ENCODE peak calls at places on chromosomes 5 and 9, in seven cellular contexts. One of them, this sample, is unnamed.

GRCh38 chr9:7154650-7155049 is 396.9 kb downstream of the KDM4C start:
- DNase-seq in HCT116: no peak
- DNase-seq in A549: no peak
- DNase-seq in H1: no peak
- DNase-seq in HepG2: no peak
- DNase-seq in GM12878: no peak
- DNase-seq in K562: no peak
- DNase-seq in this sample: no peak

GRCh38 chr5:170745481-170746061 is 38.0 kb upstream of the GABRP start:
- DNase-seq in HCT116: no peak
- DNase-seq in A549: no peak
- DNase-seq in H1: peak; percentile 80
- DNase-seq in HepG2: no peak
- DNase-seq in GM12878: no peak
- DNase-seq in K562: no peak
- DNase-seq in this sample: peak; percentile 12

GRCh38 chr9:127898433-127899199 is 787 bp downstream of the ST6GALNAC6 start:
- DNase-seq in HCT116: no peak
- DNase-seq in A549: no peak
- DNase-seq in H1: no peak
- DNase-seq in HepG2: peak; percentile 50
- DNase-seq in GM12878: no peak
- DNase-seq in K562: peak; percentile 75
- DNase-seq in this sample: peak; percentile 89

GRCh38 chr5:4098226-4098625 is 502.6 kb downstream of the IRX1 start:
- DNase-seq in HCT116: no peak
- DNase-seq in A549: no peak
- DNase-seq in H1: no peak
- DNase-seq in HepG2: no peak
- DNase-seq in GM12878: no peak
- DNase-seq in K562: no peak
- DNase-seq in this sample: no peak

GRCh38 chr9:97305501-97306298 is 1.8 kb upstream of the CCDC180 start:
- DNase-seq in HCT116: no peak
- DNase-seq in A549: no peak
- DNase-seq in H1: no peak
- DNase-seq in HepG2: no peak
- DNase-seq in GM12878: no peak
- DNase-seq in K562: no peak
- DNase-seq in this sample: no peak

GRCh38 chr9:73014011-73014410 is 61.2 kb upstream of the ALDH1A1 start:
- DNase-seq in HCT116: no peak
- DNase-seq in A549: no peak
- DNase-seq in H1: no peak
- DNase-seq in HepG2: no peak
- DNase-seq in GM12878: no peak
- DNase-seq in K562: no peak
- DNase-seq in this sample: no peak

GRCh38 chr5:149514512-149514911 is 36.7 kb downstream of the CSNK1A1 start:
- DNase-seq in HCT116: no peak
- DNase-seq in A549: no peak
- DNase-seq in H1: no peak
- DNase-seq in HepG2: no peak
- DNase-seq in GM12878: no peak
- DNase-seq in K562: no peak
- DNase-seq in this sample: no peak

GRCh38 chr5:171633776-171634470 is 151.7 kb upstream of the SMIM23 start:
- DNase-seq in HCT116: no peak
- DNase-seq in A549: no peak
- DNase-seq in H1: no peak
- DNase-seq in HepG2: no peak
- DNase-seq in GM12878: peak; percentile 15
- DNase-seq in K562: no peak
- DNase-seq in this sample: no peak

GRCh38 chr9:108180511-108180910 is 675.3 kb downstream of the ACTL7B start:
- DNase-seq in HCT116: no peak
- DNase-seq in A549: no peak
- DNase-seq in H1: no peak
- DNase-seq in HepG2: no peak
- DNase-seq in GM12878: no peak
- DNase-seq in K562: no peak
- DNase-seq in this sample: no peak

GRCh38 chr5:173454764-173455598 is 126.8 kb upstream of the STC2 start:
- DNase-seq in HCT116: peak; percentile 95
- DNase-seq in A549: peak; percentile 92
- DNase-seq in H1: no peak
- DNase-seq in HepG2: peak; percentile 62
- DNase-seq in GM12878: no peak
- DNase-seq in K562: peak; percentile 63
- DNase-seq in this sample: peak; percentile 100

GRCh38 chr9:37547328-37547878 is 28.8 kb downstream of the FBXO10 start:
- DNase-seq in HCT116: no peak
- DNase-seq in A549: no peak
- DNase-seq in H1: no peak
- DNase-seq in HepG2: no peak
- DNase-seq in GM12878: no peak
- DNase-seq in K562: no peak
- DNase-seq in this sample: no peak

GRCh38 chr5:154390746-154391359 is 54.9 kb upstream of the SAP30L start:
- DNase-seq in HCT116: no peak
- DNase-seq in A549: no peak
- DNase-seq in H1: no peak
- DNase-seq in HepG2: no peak
- DNase-seq in GM12878: no peak
- DNase-seq in K562: no peak
- DNase-seq in this sample: no peak

GRCh38 chr9:73441890-73442818 is 290.5 kb downstream of the ANXA1 start:
- DNase-seq in HCT116: no peak
- DNase-seq in A549: no peak
- DNase-seq in H1: peak; percentile 23
- DNase-seq in HepG2: no peak
- DNase-seq in GM12878: no peak
- DNase-seq in K562: no peak
- DNase-seq in this sample: no peak

GRCh38 chr5:157290981-157291711 is 25.2 kb downstream of the CYFIP2 start:
- DNase-seq in HCT116: no peak
- DNase-seq in A549: peak; percentile 54
- DNase-seq in H1: no peak
- DNase-seq in HepG2: peak; percentile 99
- DNase-seq in GM12878: no peak
- DNase-seq in K562: no peak
- DNase-seq in this sample: no peak

DNA sequence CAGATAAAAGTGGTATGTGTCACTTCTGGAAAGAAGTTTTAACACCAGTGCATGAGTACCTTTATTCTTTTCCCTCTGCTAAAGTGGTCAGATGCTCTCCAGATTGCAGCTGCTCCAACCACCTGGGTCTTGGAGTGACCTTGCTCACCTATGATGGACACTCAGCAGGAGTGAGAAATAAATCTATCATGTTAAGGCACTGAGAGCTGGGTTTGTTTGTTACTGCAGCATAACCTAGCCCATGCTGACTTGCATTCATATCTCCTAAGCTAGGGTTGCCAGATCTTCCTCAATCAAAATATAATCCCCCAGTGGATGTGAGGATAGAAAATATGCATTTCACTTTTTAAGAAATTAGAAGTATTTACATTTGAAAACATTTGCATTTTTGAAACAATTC is 295.9 kb downstream of the AGTPBP1 start:
- DNase-seq in HCT116: no peak
- DNase-seq in A549: no peak
- DNase-seq in H1: no peak
- DNase-seq in HepG2: no peak
- DNase-seq in GM12878: no peak
- DNase-seq in K562: no peak
- DNase-seq in this sample: no peak
- TF ChIP-seq CEBPB in HCT116: no peak
- TF ChIP-seq CEBPB in A549: no peak
- TF ChIP-seq CEBPB in H1: no peak
- TF ChIP-seq CEBPB in HepG2: no peak
- TF ChIP-seq CEBPB in GM12878: no peak
- TF ChIP-seq CEBPB in K562: no peak
- TF ChIP-seq CEBPB in this sample: no peak

GRCh38 chr9:132346177-132346576 is 8.6 kb downstream of the SETX start:
- DNase-seq in HCT116: no peak
- DNase-seq in A549: no peak
- DNase-seq in H1: no peak
- DNase-seq in HepG2: no peak
- DNase-seq in GM12878: no peak
- DNase-seq in K562: no peak
- DNase-seq in this sample: no peak

GRCh38 chr9:132350861-132351315 is 3.9 kb downstream of the SETX start:
- DNase-seq in HCT116: no peak
- DNase-seq in A549: no peak
- DNase-seq in H1: no peak
- DNase-seq in HepG2: no peak
- DNase-seq in GM12878: no peak
- DNase-seq in K562: no peak
- DNase-seq in this sample: peak; percentile 6

GRCh38 chr9:132351404-132352050 is 3.3 kb downstream of the SETX start:
- DNase-seq in HCT116: no peak
- DNase-seq in A549: no peak
- DNase-seq in H1: no peak
- DNase-seq in HepG2: no peak
- DNase-seq in GM12878: no peak
- DNase-seq in K562: no peak
- DNase-seq in this sample: no peak

DNA sequence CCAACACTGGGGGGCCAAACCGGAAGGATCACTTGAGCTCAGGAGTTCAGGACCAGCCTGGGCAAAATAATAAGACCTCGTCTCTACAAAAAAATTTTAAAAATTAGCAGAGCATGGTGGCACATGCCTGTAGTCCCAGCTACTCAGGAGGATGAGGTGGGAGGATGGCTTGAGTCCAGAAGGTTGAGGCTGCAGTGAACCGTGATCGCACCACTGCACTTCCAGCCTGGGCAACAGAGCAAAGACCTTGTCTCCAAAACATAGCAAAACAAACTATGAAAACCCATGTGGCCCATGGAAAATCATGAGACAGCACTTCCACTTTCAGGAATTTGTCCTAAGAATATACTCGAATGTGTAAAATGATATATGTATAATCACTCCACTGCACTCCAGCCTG is 6.1 kb downstream of the SETX start:
- DNase-seq in HCT116: no peak
- DNase-seq in A549: no peak
- DNase-seq in H1: no peak
- DNase-seq in HepG2: no peak
- DNase-seq in GM12878: no peak
- DNase-seq in K562: no peak
- DNase-seq in this sample: no peak
- TF ChIP-seq CEBPB in HCT116: no peak
- TF ChIP-seq CEBPB in A549: no peak
- TF ChIP-seq CEBPB in H1: no peak
- TF ChIP-seq CEBPB in HepG2: no peak
- TF ChIP-seq CEBPB in GM12878: no peak
- TF ChIP-seq CEBPB in K562: no peak
- TF ChIP-seq CEBPB in this sample: no peak

GRCh38 chr9:32551491-32552049 is 557 bp upstream of the SMIM27 start:
- DNase-seq in HCT116: peak; percentile 7
- DNase-seq in A549: peak; percentile 28
- DNase-seq in H1: no peak
- DNase-seq in HepG2: peak; percentile 14
- DNase-seq in GM12878: peak; percentile 12
- DNase-seq in K562: peak; percentile 12
- DNase-seq in this sample: peak; percentile 36
- TF ChIP-seq CEBPB in HCT116: no peak
- TF ChIP-seq CEBPB in A549: no peak
- TF ChIP-seq CEBPB in H1: no peak
- TF ChIP-seq CEBPB in HepG2: no peak
- TF ChIP-seq CEBPB in GM12878: no peak
- TF ChIP-seq CEBPB in K562: no peak
- TF ChIP-seq CEBPB in this sample: no peak

GRCh38 chr9:79220246-79220645 is 351.5 kb upstream of the TLE4 start:
- DNase-seq in HCT116: no peak
- DNase-seq in A549: no peak
- DNase-seq in H1: no peak
- DNase-seq in HepG2: no peak
- DNase-seq in GM12878: no peak
- DNase-seq in K562: no peak
- DNase-seq in this sample: no peak

GRCh38 chr9:79224672-79225433 is 346.9 kb upstream of the TLE4 start:
- DNase-seq in HCT116: no peak
- DNase-seq in A549: peak; percentile 5
- DNase-seq in H1: no peak
- DNase-seq in HepG2: no peak
- DNase-seq in GM12878: no peak
- DNase-seq in K562: no peak
- DNase-seq in this sample: peak; percentile 96

GRCh38 chr9:79222483-79222882 is 349.3 kb upstream of the TLE4 start:
- DNase-seq in HCT116: no peak
- DNase-seq in A549: no peak
- DNase-seq in H1: no peak
- DNase-seq in HepG2: no peak
- DNase-seq in GM12878: no peak
- DNase-seq in K562: no peak
- DNase-seq in this sample: no peak

GRCh38 chr9:79220666-79221065 is 351.1 kb upstream of the TLE4 start:
- DNase-seq in HCT116: no peak
- DNase-seq in A549: no peak
- DNase-seq in H1: no peak
- DNase-seq in HepG2: no peak
- DNase-seq in GM12878: no peak
- DNase-seq in K562: no peak
- DNase-seq in this sample: peak; percentile 75

DNA sequence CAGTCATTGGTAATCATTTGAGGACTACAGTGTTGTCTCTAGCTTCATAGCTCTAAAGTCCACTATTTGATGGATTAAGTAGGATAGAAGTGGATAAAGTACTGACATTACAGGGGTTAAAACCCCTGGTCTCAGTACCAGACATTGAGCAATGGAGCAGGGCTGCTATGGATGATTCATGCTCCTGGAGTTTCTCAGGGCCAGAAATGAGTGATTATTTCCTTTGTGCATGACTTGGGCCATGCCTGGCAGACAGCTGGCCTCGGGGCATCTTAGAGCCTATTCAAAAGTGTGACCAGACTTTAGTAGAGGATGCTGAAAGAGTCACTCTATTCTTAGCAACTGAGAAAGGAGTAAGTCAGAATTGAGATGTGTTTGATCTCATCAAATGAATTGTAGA is 350.7 kb upstream of the TLE4 start:
- DNase-seq in HCT116: no peak
- DNase-seq in A549: peak; percentile 7
- DNase-seq in H1: no peak
- DNase-seq in HepG2: no peak
- DNase-seq in GM12878: no peak
- DNase-seq in K562: no peak
- DNase-seq in this sample: peak; percentile 84
- TF ChIP-seq CEBPB in HCT116: no peak
- TF ChIP-seq CEBPB in A549: peak; percentile 78
- TF ChIP-seq CEBPB in H1: no peak
- TF ChIP-seq CEBPB in HepG2: no peak
- TF ChIP-seq CEBPB in GM12878: no peak
- TF ChIP-seq CEBPB in K562: no peak
- TF ChIP-seq CEBPB in this sample: peak; percentile 97

This sample was measured in IMR-90.